ENCODE peak calls at places on chromosomes 11 and 22, in four cellular contexts. X, A, K and W are unnamed samples.

GRCh38 chr22:45155050-45155840 is 8.5 kb upstream of the NUP50 start:
- DNase-seq in X (no peak), A (no peak), K (no peak), W (no peak)

GRCh38 chr22:24144056-24144455 is 37.2 kb upstream of the SUSD2 start:
- DNase-seq in X (no peak), A (no peak), K (no peak), W (peak; percentile 62)

GRCh38 chr11:46673713-46674462 is 26.5 kb downstream of the ARHGAP1 start:
- DNase-seq in X (no peak), A (no peak), K (peak; percentile 77), W (no peak)

GRCh38 chr22:38513063-38513462 is 7.0 kb upstream of the DDX17 start:
- DNase-seq in X (peak; percentile 51), A (no peak), K (no peak), W (no peak)

GRCh38 chr22:46234851-46235437 is 15.1 kb downstream of the CDPF1 start:
- DNase-seq in X (no peak), A (no peak), K (no peak), W (no peak)

GRCh38 chr11:59755701-59756495 is 722 bp downstream of the STX3 start:
- DNase-seq in X (peak; percentile 63), A (peak; percentile 79), K (peak; percentile 85), W (peak; percentile 85)

GRCh38 chr11:75577198-75577597 is 15.1 kb downstream of the SERPINH1 start:
- DNase-seq in X (peak; percentile 67), A (no peak), K (peak; percentile 74), W (peak; percentile 78)

GRCh38 chr22:50620861-50621490 is 7.0 kb downstream of the ARSA start:
- DNase-seq in X (peak; percentile 66), A (no peak), K (no peak), W (no peak)

GRCh38 chr11:35162795-35163194 is 23.8 kb downstream of the CD44 start:
- DNase-seq in X (peak; percentile 10), A (no peak), K (no peak), W (no peak)

GRCh38 chr22:44550666-44551491 is 52.8 kb upstream of the RTL6 start:
- DNase-seq in X (no peak), A (no peak), K (peak; percentile 30), W (peak; percentile 44)

GRCh38 chr11:115645631-115646271 is 141.5 kb upstream of the CADM1 start:
- DNase-seq in X (no peak), A (no peak), K (peak; percentile 21), W (no peak)

GRCh38 chr11:117425679-117426296 is 98.1 kb downstream of the CEP164 start:
- DNase-seq in X (no peak), A (no peak), K (no peak), W (no peak)

GRCh38 chr22:40216041-40216756 is 38.5 kb downstream of the TNRC6B start:
- DNase-seq in X (peak; percentile 28), A (no peak), K (no peak), W (peak; percentile 20)
- H3K4me1 ChIP-seq in X (peaks cover 87% of the 10 kb centered on the region), A (peaks cover 74% of the 10 kb centered on the region), K (peaks cover 26% of the 10 kb centered on the region), W (peaks cover 11% of the 10 kb centered on the region)

DNA sequence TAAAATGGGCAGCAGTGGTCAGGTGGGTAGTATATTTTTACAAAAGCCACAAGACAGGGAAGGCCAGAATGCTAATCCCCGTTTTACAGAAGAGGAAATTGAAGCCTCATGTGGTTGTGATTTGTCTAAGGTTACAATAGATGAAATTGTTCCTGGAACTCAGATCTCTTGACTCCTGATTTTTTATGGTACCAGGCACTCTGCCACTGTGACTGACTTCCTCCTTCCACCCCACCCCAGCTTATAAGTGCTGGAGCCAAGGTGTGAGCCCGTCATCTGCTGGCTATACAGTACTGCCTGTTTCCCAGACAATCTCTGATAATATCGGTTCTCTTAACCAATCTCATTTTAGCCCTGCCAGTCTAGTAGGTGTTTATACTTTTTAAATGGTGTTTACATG is 1.9 kb downstream of the SLC5A1 start:
- DNase-seq in X (no peak), A (peak; percentile 55), K (peak; percentile 19), W (no peak)
- H3K27me3 ChIP-seq in X (no peaks in the 10 kb centered on the region), A (no peaks in the 10 kb centered on the region), K (no peaks in the 10 kb centered on the region), W (no peaks in the 10 kb centered on the region)

GRCh38 chr11:96101146-96101545 is 177.2 kb upstream of the MTMR2 start:
- DNase-seq in X (no peak), A (no peak), K (no peak), W (no peak)

GRCh38 chr11:96103721-96104120 is 179.8 kb upstream of the MTMR2 start:
- DNase-seq in X (no peak), A (no peak), K (no peak), W (no peak)

GRCh38 chr11:96105197-96105895 is 181.4 kb upstream of the MTMR2 start:
- DNase-seq in X (no peak), A (no peak), K (no peak), W (no peak)

GRCh38 chr11:96103102-96103501 is 179.2 kb upstream of the MTMR2 start:
- DNase-seq in X (no peak), A (no peak), K (no peak), W (no peak)

DNA sequence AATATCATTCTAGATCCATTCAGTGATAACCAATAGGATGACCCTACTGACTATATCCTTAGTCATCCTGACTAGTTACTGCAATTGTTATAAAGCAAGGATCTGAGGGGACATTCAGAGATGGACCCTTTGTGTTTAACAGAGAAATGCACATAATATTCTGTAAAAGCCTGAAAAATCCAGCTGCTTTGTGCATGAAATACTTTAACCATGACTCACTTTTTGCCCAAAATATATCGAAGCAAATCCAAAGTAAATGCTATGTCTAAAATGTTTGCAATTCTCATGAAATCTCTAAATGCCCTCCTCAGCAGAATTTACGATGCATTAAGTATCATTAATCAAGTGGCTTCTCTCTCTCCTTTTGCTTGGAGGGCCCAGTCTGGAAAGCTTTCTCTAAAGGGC is 178.8 kb upstream of the MTMR2 start:
- DNase-seq in X (no peak), A (no peak), K (no peak), W (no peak)
- H3K4me1 ChIP-seq in X (peaks cover 22% of the 10 kb centered on the region), A (no peaks in the 10 kb centered on the region), K (peaks cover 15% of the 10 kb centered on the region), W (peaks cover 29% of the 10 kb centered on the region)

DNA sequence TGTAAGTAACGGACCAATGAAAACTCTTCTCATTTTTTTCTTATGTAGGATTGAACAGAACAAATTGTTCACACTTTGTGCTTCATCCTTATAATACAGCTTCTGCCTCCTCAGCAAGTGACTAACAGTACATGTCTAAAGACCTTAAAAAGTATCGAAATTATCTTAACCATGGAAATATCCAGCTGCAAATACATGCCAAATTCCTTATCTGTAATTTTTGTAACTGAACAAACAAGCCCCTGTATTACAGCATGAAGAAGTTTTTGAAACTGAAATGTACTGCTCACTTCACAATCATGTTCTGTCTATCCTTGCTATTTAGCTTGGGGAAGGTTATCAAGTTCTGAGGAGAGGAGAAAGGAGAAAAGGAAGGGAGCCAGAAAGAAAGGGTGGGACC is 20.4 kb downstream of the WT1 start:
- DNase-seq in X (no peak), A (no peak), K (no peak), W (no peak)
- H3K27me3 ChIP-seq in X (no peaks in the 10 kb centered on the region), A (no peaks in the 10 kb centered on the region), K (no peaks in the 10 kb centered on the region), W (peaks cover 10% of the 10 kb centered on the region)

GRCh38 chr11:68546555-68546954 is 86.0 kb downstream of the PPP6R3 start:
- DNase-seq in X (no peak), A (no peak), K (no peak), W (peak; percentile 60)
- H3K4me1 ChIP-seq in X (peaks cover 40% of the 10 kb centered on the region), A (peaks cover 64% of the 10 kb centered on the region), K (peaks cover 24% of the 10 kb centered on the region), W (peaks cover 40% of the 10 kb centered on the region)

GRCh38 chr11:65121865-65122696 is at the start of the genes FAU and MRPL49:
- DNase-seq in X (peak; percentile 99), A (peak; percentile 98), K (peak; percentile 100), W (peak; percentile 99)
- H3K27me3 ChIP-seq in X (no peaks in the 10 kb centered on the region), A (no peaks in the 10 kb centered on the region), K (no peaks in the 10 kb centered on the region), W (no peaks in the 10 kb centered on the region)

GRCh38 chr22:28801845-28802594 is 1.7 kb upstream of the XBP1 start:
- DNase-seq in X (no peak), A (no peak), K (peak; percentile 78), W (peak; percentile 46)

GRCh38 chr22:28800308-28801041 is at the start of gene XBP1:
- DNase-seq in X (peak; percentile 87), A (peak; percentile 94), K (peak; percentile 97), W (peak; percentile 96)

GRCh38 chr22:28799125-28799833 is 1.1 kb downstream of the XBP1 start:
- DNase-seq in X (no peak), A (peak; percentile 82), K (peak; percentile 47), W (peak; percentile 54)

GRCh38 chr22:28798810-28799124 is 1.6 kb downstream of the XBP1 start:
- DNase-seq in X (no peak), A (no peak), K (no peak), W (no peak)

GRCh38 chr22:28799834-28800307 is 498 bp downstream of the XBP1 start:
- DNase-seq in X (peak; percentile 33), A (peak; percentile 59), K (peak; percentile 66), W (peak; percentile 86)
- H3K4me1 ChIP-seq in X (peaks cover 47% of the 10 kb centered on the region), A (peaks cover 41% of the 10 kb centered on the region), K (peaks cover 50% of the 10 kb centered on the region), W (peaks cover 34% of the 10 kb centered on the region)

DNA sequence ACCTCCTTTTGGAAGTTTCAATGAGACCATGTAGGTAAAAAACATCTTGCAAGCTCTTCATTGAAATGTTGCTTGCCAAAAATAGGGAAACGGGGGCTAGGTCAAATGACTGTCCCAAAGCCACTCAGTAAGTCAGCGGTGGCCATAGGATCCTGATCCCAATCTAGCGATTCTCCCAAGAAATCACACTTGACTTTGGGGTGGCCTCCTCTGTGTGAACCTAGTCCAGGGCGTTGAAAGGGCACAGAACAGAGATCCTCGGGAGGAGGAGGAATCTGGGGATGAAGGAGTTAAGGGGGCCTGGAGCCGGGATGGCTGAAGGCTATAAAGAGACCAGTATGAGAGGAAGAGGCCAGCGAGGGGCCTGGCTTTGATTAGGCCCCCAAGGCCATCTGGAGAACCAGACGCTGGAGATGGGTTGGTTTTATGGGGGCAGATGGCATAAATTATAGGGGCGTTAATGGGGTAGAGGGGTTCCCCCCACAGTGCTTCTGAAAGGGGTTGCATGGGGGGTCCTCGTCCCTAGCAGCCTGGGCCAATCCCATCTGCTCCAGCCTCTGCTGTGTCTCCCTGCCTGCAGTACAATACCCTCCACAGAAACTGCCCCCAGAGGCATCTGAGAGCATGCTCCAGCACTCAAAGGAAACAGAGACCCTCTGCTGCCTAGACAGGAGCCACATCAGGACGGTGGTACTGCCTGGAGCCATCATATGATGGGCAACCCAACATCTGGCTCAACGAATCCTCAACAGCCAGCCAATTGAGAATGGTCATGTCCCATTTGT is 35.2 kb upstream of the TRIM29 start:
- DNase-seq in X (no peak), A (no peak), K (no peak), W (no peak)
- H3K27me3 ChIP-seq in X (peaks cover 10% of the 10 kb centered on the region), A (peaks cover 20% of the 10 kb centered on the region), K (no peaks in the 10 kb centered on the region), W (no peaks in the 10 kb centered on the region)

GRCh38 chr11:111395081-111395480 is 16.0 kb upstream of the POU2AF1 start:
- DNase-seq in X (no peak), A (no peak), K (peak; percentile 48), W (no peak)

GRCh38 chr11:111393585-111393984 is 14.5 kb upstream of the POU2AF1 start:
- DNase-seq in X (no peak), A (no peak), K (no peak), W (no peak)

GRCh38 chr11:111393096-111393495 is 14.0 kb upstream of the POU2AF1 start:
- DNase-seq in X (no peak), A (no peak), K (no peak), W (no peak)

GRCh38 chr11:111391328-111392124 is 12.5 kb upstream of the POU2AF1 start:
- DNase-seq in X (no peak), A (peak; percentile 60), K (peak; percentile 25), W (no peak)

GRCh38 chr11:111392552-111392951 is 13.5 kb upstream of the POU2AF1 start:
- DNase-seq in X (no peak), A (no peak), K (no peak), W (no peak)
- H3K4me1 ChIP-seq in X (no peaks in the 10 kb centered on the region), A (no peaks in the 10 kb centered on the region), K (peaks cover 11% of the 10 kb centered on the region), W (no peaks in the 10 kb centered on the region)